ENCODE peak calls at places on chromosomes 5 and 9, in nine cellular contexts. L, A, I, M, R, H, P, G and V are unnamed samples.

GRCh38 chr5:131330031-131330430 is 66.2 kb downstream of the CDC42SE2 start:
- DNase-seq in G (no peak), A (no peak), H (no peak), M (no peak), L (no peak), I (no peak), P (no peak), R (no peak), V (no peak)

GRCh38 chr5:125595095-125595494 is 828.1 kb upstream of the GRAMD2B start:
- DNase-seq in M (no peak), L (no peak), I (no peak), R (no peak), P (no peak), A (no peak), G (no peak), H (peak), V (peak)

GRCh38 chr5:62111428-62111827 is 194.6 kb upstream of the KIF2A start:
- DNase-seq in H (no peak), L (no peak), G (no peak), M (no peak), R (no peak), I (no peak), P (no peak), A (no peak), V (no peak)

GRCh38 chr9:68597362-68597997 is 56.8 kb upstream of the TMEM252 start:
- DNase-seq in L (no peak), R (no peak), P (no peak), M (no peak), A (no peak), I (no peak), G (no peak), H (no peak), V (no peak)

GRCh38 chr5:27472000-27472763 is 433.8 kb upstream of the CDH9 start:
- DNase-seq in G (no peak), M (no peak), A (peak), I (no peak), H (no peak), L (peak), P (no peak), R (peak), V (no peak)

GRCh38 chr5:32290922-32291321 is 21.8 kb downstream of the MTMR12 start:
- DNase-seq in M (no peak), G (no peak), A (no peak), R (no peak), P (no peak), L (no peak), I (no peak), H (no peak), V (no peak)

GRCh38 chr5:37839441-37840035 is 303 bp downstream of the GDNF start:
- DNase-seq in H (peak), A (peak), L (peak), I (no peak), R (no peak), G (peak), M (no peak), P (no peak), V (no peak)

GRCh38 chr5:83474986-83475385 is 3.4 kb downstream of the VCAN start:
- DNase-seq in H (no peak), R (no peak), P (no peak), L (peak), G (no peak), I (no peak), M (no peak), A (no peak), V (no peak)

GRCh38 chr5:175288048-175288621 is 155.8 kb downstream of the DRD1 start:
- DNase-seq in G (no peak), H (no peak), A (peak), P (no peak), I (no peak), R (no peak), M (no peak), L (no peak), V (peak)

GRCh38 chr9:114224247-114224610 is 68.9 kb downstream of the COL27A1 start:
- DNase-seq in G (no peak), R (no peak), I (no peak), H (no peak), L (peak), P (no peak), A (peak), M (no peak), V (no peak)

GRCh38 chr5:169395136-169395535 is 94.2 kb upstream of the SLIT3 start:
- DNase-seq in P (no peak), R (no peak), A (no peak), I (no peak), H (no peak), G (no peak), L (no peak), M (no peak), V (no peak)

GRCh38 chr5:179060116-179061008 is at the start of gene ZNF354C:
- DNase-seq in I (peak), H (peak), A (peak), P (peak), L (peak), M (peak), G (peak), R (peak), V (peak)